ENCODE peak calls at places on chromosome X, in four cellular contexts. One of them, this sample, is unnamed.

GRCh38 chrX:114841051-114841450 is 176.4 kb downstream of the IL13RA2 start:
- DNase-seq in fibroblast of mammary gland: peak; percentile 18
- DNase-seq in upper lobe of right lung: no peak
- DNase-seq in epithelial cell of esophagus: peak; percentile 0
- DNase-seq in this sample: no peak

GRCh38 chrX:40062525-40063193 is 35.1 kb downstream of the BCOR start:
- DNase-seq in fibroblast of mammary gland: no peak
- DNase-seq in upper lobe of right lung: no peak
- DNase-seq in epithelial cell of esophagus: peak; percentile 60
- DNase-seq in this sample: no peak

GRCh38 chrX:40845331-40845911 is 110.1 kb upstream of the MED14 start:
- DNase-seq in fibroblast of mammary gland: peak; percentile 91
- DNase-seq in upper lobe of right lung: no peak
- DNase-seq in epithelial cell of esophagus: peak; percentile 29
- DNase-seq in this sample: peak; percentile 33

GRCh38 chrX:139204903-139205667 is 325.5 kb upstream of the F9 start:
- DNase-seq in fibroblast of mammary gland: no peak
- DNase-seq in upper lobe of right lung: peak; percentile 45
- DNase-seq in epithelial cell of esophagus: peak; percentile 34
- DNase-seq in this sample: peak; percentile 57

GRCh38 chrX:22060952-22061351 is 28.8 kb downstream of the PHEX start:
- DNase-seq in fibroblast of mammary gland: no peak
- DNase-seq in upper lobe of right lung: no peak
- DNase-seq in epithelial cell of esophagus: no peak
- DNase-seq in this sample: peak; percentile 13

GRCh38 chrX:41599507-41599906 is 89.3 kb upstream of the GPR34 start:
- DNase-seq in fibroblast of mammary gland: no peak
- DNase-seq in upper lobe of right lung: no peak
- DNase-seq in epithelial cell of esophagus: no peak
- DNase-seq in this sample: no peak

GRCh38 chrX:69362354-69362753 is 141.8 kb upstream of the NALF2 start:
- DNase-seq in fibroblast of mammary gland: peak; percentile 7
- DNase-seq in upper lobe of right lung: no peak
- DNase-seq in epithelial cell of esophagus: no peak
- DNase-seq in this sample: no peak

GRCh38 chrX:17046478-17047097 is 100.1 kb downstream of the REPS2 start:
- DNase-seq in fibroblast of mammary gland: peak; percentile 80
- DNase-seq in upper lobe of right lung: no peak
- DNase-seq in epithelial cell of esophagus: peak; percentile 67
- DNase-seq in this sample: peak; percentile 80

GRCh38 chrX:118025193-118025592 is 91.4 kb downstream of the KLHL13 start:
- DNase-seq in fibroblast of mammary gland: peak; percentile 37
- DNase-seq in upper lobe of right lung: no peak
- DNase-seq in epithelial cell of esophagus: peak; percentile 6
- DNase-seq in this sample: no peak

GRCh38 chrX:67545772-67546495 is 2.1 kb downstream of the AR start:
- DNase-seq in fibroblast of mammary gland: peak; percentile 36
- DNase-seq in upper lobe of right lung: peak; percentile 64
- DNase-seq in epithelial cell of esophagus: peak; percentile 11
- DNase-seq in this sample: no peak

GRCh38 chrX:69307736-69308135 is 142.5 kb upstream of the PJA1 start:
- DNase-seq in fibroblast of mammary gland: no peak
- DNase-seq in upper lobe of right lung: no peak
- DNase-seq in epithelial cell of esophagus: no peak
- DNase-seq in this sample: no peak

GRCh38 chrX:74453178-74453577 is 31.9 kb downstream of the SLC16A2 start:
- DNase-seq in fibroblast of mammary gland: no peak
- DNase-seq in upper lobe of right lung: no peak
- DNase-seq in epithelial cell of esophagus: peak; percentile 77
- DNase-seq in this sample: peak; percentile 27

GRCh38 chrX:2584216-2584615 is 83.4 kb upstream of the DHRSX start:
- DNase-seq in fibroblast of mammary gland: no peak
- DNase-seq in upper lobe of right lung: no peak
- DNase-seq in epithelial cell of esophagus: no peak
- DNase-seq in this sample: no peak

GRCh38 chrX:55593756-55594257 is 29.4 kb upstream of the FOXR2 start:
- DNase-seq in fibroblast of mammary gland: no peak
- DNase-seq in upper lobe of right lung: no peak
- DNase-seq in epithelial cell of esophagus: no peak
- DNase-seq in this sample: no peak

GRCh38 chrX:30643313-30643821 is 9.9 kb upstream of the GK start:
- DNase-seq in fibroblast of mammary gland: peak; percentile 91
- DNase-seq in upper lobe of right lung: no peak
- DNase-seq in epithelial cell of esophagus: peak; percentile 41
- DNase-seq in this sample: peak; percentile 8

GRCh38 chrX:68183612-68184214 is 249.6 kb downstream of the OPHN1 start:
- DNase-seq in fibroblast of mammary gland: peak; percentile 57
- DNase-seq in upper lobe of right lung: no peak
- DNase-seq in epithelial cell of esophagus: peak; percentile 47
- DNase-seq in this sample: peak; percentile 53

GRCh38 chrX:16138108-16138427 is 14.7 kb downstream of the GRPR start:
- DNase-seq in fibroblast of mammary gland: no peak
- DNase-seq in upper lobe of right lung: no peak
- DNase-seq in epithelial cell of esophagus: peak; percentile 5
- DNase-seq in this sample: peak; percentile 12

GRCh38 chrX:131854586-131854985 is 168.5 kb upstream of the STK26 start:
- DNase-seq in fibroblast of mammary gland: peak; percentile 5
- DNase-seq in upper lobe of right lung: no peak
- DNase-seq in epithelial cell of esophagus: peak; percentile 27
- DNase-seq in this sample: peak; percentile 18

GRCh38 chrX:139642241-139642927 is 65.6 kb downstream of the MCF2 start:
- DNase-seq in fibroblast of mammary gland: peak; percentile 18
- DNase-seq in upper lobe of right lung: no peak
- DNase-seq in epithelial cell of esophagus: peak; percentile 44
- DNase-seq in this sample: peak; percentile 15

GRCh38 chrX:37361596-37361995 is 12.4 kb downstream of the PRRG1 start:
- DNase-seq in fibroblast of mammary gland: peak; percentile 49
- DNase-seq in upper lobe of right lung: no peak
- DNase-seq in epithelial cell of esophagus: peak; percentile 37
- DNase-seq in this sample: peak; percentile 2

GRCh38 chrX:40538391-40538790 is 42.4 kb upstream of the ATP6AP2 start:
- DNase-seq in fibroblast of mammary gland: no peak
- DNase-seq in upper lobe of right lung: no peak
- DNase-seq in epithelial cell of esophagus: no peak
- DNase-seq in this sample: no peak

GRCh38 chrX:112941209-112941788 is 100.7 kb upstream of the AMOT start:
- DNase-seq in fibroblast of mammary gland: no peak
- DNase-seq in upper lobe of right lung: no peak
- DNase-seq in epithelial cell of esophagus: peak; percentile 1
- DNase-seq in this sample: peak; percentile 25

GRCh38 chrX:50200907-50201306 is at the start of gene AKAP4:
- DNase-seq in fibroblast of mammary gland: no peak
- DNase-seq in upper lobe of right lung: no peak
- DNase-seq in epithelial cell of esophagus: no peak
- DNase-seq in this sample: no peak

GRCh38 chrX:10722804-10723364 is 102.5 kb upstream of the MID1 start:
- DNase-seq in fibroblast of mammary gland: peak; percentile 65
- DNase-seq in upper lobe of right lung: no peak
- DNase-seq in epithelial cell of esophagus: peak; percentile 48
- DNase-seq in this sample: peak; percentile 57

GRCh38 chrX:130114141-130114561 is 3.9 kb upstream of the ELF4 start:
- DNase-seq in fibroblast of mammary gland: peak; percentile 71
- DNase-seq in upper lobe of right lung: no peak
- DNase-seq in epithelial cell of esophagus: peak; percentile 87
- DNase-seq in this sample: peak; percentile 76

GRCh38 chrX:47112316-47112954 is 32.1 kb downstream of the NDUFB11 start:
- DNase-seq in fibroblast of mammary gland: peak; percentile 12
- DNase-seq in upper lobe of right lung: peak; percentile 59
- DNase-seq in epithelial cell of esophagus: peak; percentile 8
- DNase-seq in this sample: no peak

GRCh38 chrX:78673256-78673655 is 14.1 kb upstream of the RTL3 start:
- DNase-seq in fibroblast of mammary gland: peak; percentile 51
- DNase-seq in upper lobe of right lung: no peak
- DNase-seq in epithelial cell of esophagus: peak; percentile 46
- DNase-seq in this sample: peak; percentile 32

GRCh38 chrX:103073442-103073841 is 9.5 kb upstream of the BEX1 start:
- DNase-seq in fibroblast of mammary gland: no peak
- DNase-seq in upper lobe of right lung: no peak
- DNase-seq in epithelial cell of esophagus: no peak
- DNase-seq in this sample: no peak

GRCh38 chrX:1903380-1903935 is 288.6 kb downstream of the ASMT start:
- DNase-seq in fibroblast of mammary gland: peak; percentile 78
- DNase-seq in upper lobe of right lung: no peak
- DNase-seq in epithelial cell of esophagus: peak; percentile 27
- DNase-seq in this sample: peak; percentile 50

GRCh38 chrX:12894074-12894691 is 12.2 kb upstream of the TLR8 start:
- DNase-seq in fibroblast of mammary gland: peak; percentile 18
- DNase-seq in upper lobe of right lung: no peak
- DNase-seq in epithelial cell of esophagus: peak; percentile 24
- DNase-seq in this sample: peak; percentile 53
- TF ChIP-seq CTCF in fibroblast of mammary gland: peak; percentile 66
- TF ChIP-seq CTCF in upper lobe of right lung: peak; percentile 64
- TF ChIP-seq CTCF in epithelial cell of esophagus: peak; percentile 66
- TF ChIP-seq CTCF in this sample: peak; percentile 85

GRCh38 chrX:154333116-154333515 is 37.5 kb downstream of the TKTL1 start:
- DNase-seq in fibroblast of mammary gland: no peak
- DNase-seq in upper lobe of right lung: no peak
- DNase-seq in epithelial cell of esophagus: no peak
- DNase-seq in this sample: no peak
- TF ChIP-seq CTCF in fibroblast of mammary gland: no peak
- TF ChIP-seq CTCF in upper lobe of right lung: no peak
- TF ChIP-seq CTCF in epithelial cell of esophagus: no peak
- TF ChIP-seq CTCF in this sample: no peak

GRCh38 chrX:70755850-70756249 is 152.7 kb downstream of the TEX11 start:
- DNase-seq in fibroblast of mammary gland: no peak
- DNase-seq in upper lobe of right lung: no peak
- DNase-seq in epithelial cell of esophagus: no peak
- DNase-seq in this sample: no peak

GRCh38 chrX:70754169-70754843 is 154.2 kb downstream of the TEX11 start:
- DNase-seq in fibroblast of mammary gland: no peak
- DNase-seq in upper lobe of right lung: no peak
- DNase-seq in epithelial cell of esophagus: no peak
- DNase-seq in this sample: no peak
- TF ChIP-seq CTCF in fibroblast of mammary gland: no peak
- TF ChIP-seq CTCF in upper lobe of right lung: no peak
- TF ChIP-seq CTCF in epithelial cell of esophagus: no peak
- TF ChIP-seq CTCF in this sample: no peak

GRCh38 chrX:148120151-148120550 is 139.0 kb downstream of the FMR1NB start:
- DNase-seq in fibroblast of mammary gland: no peak
- DNase-seq in upper lobe of right lung: no peak
- DNase-seq in epithelial cell of esophagus: no peak
- DNase-seq in this sample: no peak
- TF ChIP-seq CTCF in fibroblast of mammary gland: no peak
- TF ChIP-seq CTCF in upper lobe of right lung: no peak
- TF ChIP-seq CTCF in epithelial cell of esophagus: no peak
- TF ChIP-seq CTCF in this sample: no peak

GRCh38 chrX:19332983-19333382 is 10.7 kb upstream of the PDHA1 start:
- DNase-seq in fibroblast of mammary gland: peak; percentile 30
- DNase-seq in upper lobe of right lung: no peak
- DNase-seq in epithelial cell of esophagus: no peak
- DNase-seq in this sample: no peak

DNA sequence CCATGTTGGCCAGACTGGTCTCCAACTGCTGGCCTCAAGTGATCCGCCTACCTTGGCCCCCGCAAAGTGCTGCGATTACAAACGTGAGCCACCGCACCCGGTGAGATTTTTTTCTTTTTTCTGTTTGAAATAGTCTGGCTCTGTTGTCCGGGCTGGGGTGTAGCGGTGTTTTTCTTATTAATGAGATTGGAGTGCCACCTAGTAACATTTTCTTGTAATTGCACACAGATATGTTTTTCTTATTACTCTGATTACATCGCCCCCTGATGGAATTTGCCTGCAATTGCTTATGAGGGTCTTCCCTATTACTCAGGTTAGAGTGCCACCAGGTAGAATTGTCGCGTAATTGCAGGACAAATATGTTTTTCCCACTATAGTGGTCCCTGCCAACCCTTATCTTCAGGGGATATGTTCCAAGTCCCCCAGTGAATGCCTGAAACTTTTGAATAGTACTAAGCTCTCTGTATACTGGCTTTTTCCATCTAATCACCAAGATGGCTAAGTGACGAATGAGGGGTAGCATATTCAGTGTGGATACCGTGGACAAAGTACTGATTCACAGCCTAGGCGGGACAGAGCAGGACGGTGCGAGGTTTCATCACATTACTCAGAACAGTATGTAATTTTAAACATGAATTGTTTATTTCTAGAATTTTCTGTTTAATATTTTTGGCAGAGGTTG is 8.6 kb upstream of the PDHA1 start:
- DNase-seq in fibroblast of mammary gland: peak; percentile 50
- DNase-seq in upper lobe of right lung: no peak
- DNase-seq in epithelial cell of esophagus: no peak
- DNase-seq in this sample: peak; percentile 33
- TF ChIP-seq CTCF in fibroblast of mammary gland: peak; percentile 39
- TF ChIP-seq CTCF in upper lobe of right lung: peak; percentile 13
- TF ChIP-seq CTCF in epithelial cell of esophagus: no peak
- TF ChIP-seq CTCF in this sample: peak; percentile 36

GRCh38 chrX:134423606-134424005 is 36.4 kb upstream of the HPRT1 start:
- DNase-seq in fibroblast of mammary gland: peak; percentile 50
- DNase-seq in upper lobe of right lung: no peak
- DNase-seq in epithelial cell of esophagus: peak; percentile 28
- DNase-seq in this sample: peak; percentile 40
- TF ChIP-seq CTCF in fibroblast of mammary gland: peak; percentile 49
- TF ChIP-seq CTCF in upper lobe of right lung: no peak
- TF ChIP-seq CTCF in epithelial cell of esophagus: peak; percentile 41
- TF ChIP-seq CTCF in this sample: peak; percentile 25

DNA sequence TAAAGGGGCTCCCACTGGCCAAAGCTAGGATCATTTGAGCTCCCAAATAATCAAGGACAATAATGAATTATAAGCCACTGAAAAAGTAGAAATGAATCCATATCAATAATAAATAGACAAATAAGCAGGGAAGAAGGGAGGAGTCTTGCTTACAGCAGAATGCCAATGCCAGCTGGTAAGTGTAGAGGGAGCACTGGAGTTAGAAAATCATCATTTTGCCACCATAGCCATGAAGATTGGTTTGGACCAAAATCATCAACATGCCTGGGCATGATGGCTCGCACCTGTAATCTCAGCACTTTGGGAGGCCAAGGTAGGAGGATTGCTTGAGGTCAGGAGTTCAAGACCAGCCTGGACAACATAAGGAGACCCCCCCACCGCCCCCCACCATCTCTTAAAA is 20.4 kb upstream of the SH3KBP1 start:
- DNase-seq in fibroblast of mammary gland: no peak
- DNase-seq in upper lobe of right lung: no peak
- DNase-seq in epithelial cell of esophagus: no peak
- DNase-seq in this sample: no peak
- TF ChIP-seq CTCF in fibroblast of mammary gland: peak; percentile 1
- TF ChIP-seq CTCF in upper lobe of right lung: no peak
- TF ChIP-seq CTCF in epithelial cell of esophagus: peak; percentile 26
- TF ChIP-seq CTCF in this sample: no peak

GRCh38 chrX:153778684-153779101 is 2.1 kb upstream of the SRPK3 start:
- DNase-seq in fibroblast of mammary gland: no peak
- DNase-seq in upper lobe of right lung: no peak
- DNase-seq in epithelial cell of esophagus: peak; percentile 63
- DNase-seq in this sample: no peak
- TF ChIP-seq CTCF in fibroblast of mammary gland: no peak
- TF ChIP-seq CTCF in upper lobe of right lung: no peak
- TF ChIP-seq CTCF in epithelial cell of esophagus: no peak
- TF ChIP-seq CTCF in this sample: no peak

This sample was measured in MCF 10A.